ENCODE peak calls at places on chromosomes 11 and 22, in eight cellular contexts. Z is stimulated activated CD4-positive, alpha-beta T cell treated with anti-CD3 and anti-CD28 coated beads, TNF-alpha, amount 100 ng/mL, for 48 hours; R is KG1; Y is stomach; Q is substantia nigra; A is uterus; X is progenitor cell of endocrine pancreas; J is T-helper 17 cell. W is an unnamed sample.

GRCh38 chr11:64314146-64314804 is 3.1 kb downstream of the TRMT112 start:
- DNase-seq in Z (no peak), R (no peak), Y (no peak), Q (no peak), A (no peak), X (no peak), J (no peak), W (no peak)

GRCh38 chr22:38465673-38466490 is 2.0 kb upstream of the KDELR3 start:
- DNase-seq in Z (no peak), R (no peak), Y (no peak), Q (no peak), A (no peak), X (no peak), J (no peak), W (no peak)

GRCh38 chr11:44760917-44761545 is 34.3 kb downstream of the TSPAN18 start:
- DNase-seq in Z (no peak), R (no peak), Y (peak; percentile 31), Q (no peak), A (peak; percentile 81), X (no peak), J (no peak), W (no peak)

GRCh38 chr11:33507967-33508366 is 192.7 kb downstream of the C11orf91 start:
- DNase-seq in Z (no peak), R (no peak), Y (no peak), Q (no peak), A (no peak), X (no peak), J (no peak), W (no peak)

GRCh38 chr22:29267462-29267857 is 321 bp downstream of the RHBDD3 start:
- DNase-seq in Z (no peak), R (no peak), Y (no peak), Q (no peak), A (no peak), X (no peak), J (no peak), W (no peak)

GRCh38 chr11:10096987-10097386 is 197.0 kb downstream of the SBF2 start:
- DNase-seq in Z (no peak), R (no peak), Y (no peak), Q (no peak), A (no peak), X (no peak), J (no peak), W (no peak)

GRCh38 chr11:116424615-116425261 is 348.0 kb downstream of the BUD13 start:
- DNase-seq in Z (no peak), R (no peak), Y (no peak), Q (no peak), A (no peak), X (no peak), J (no peak), W (no peak)

GRCh38 chr11:128453444-128454336 is 133.7 kb downstream of the ETS1 start:
- DNase-seq in Z (no peak), R (no peak), Y (peak; percentile 59), Q (no peak), A (peak; percentile 82), X (no peak), J (no peak), W (peak; percentile 8)

GRCh38 chr11:11569936-11570491 is 51.8 kb downstream of the GALNT18 start:
- DNase-seq in Z (no peak), R (no peak), Y (peak; percentile 48), Q (peak; percentile 11), A (peak; percentile 54), X (no peak), J (no peak), W (no peak)

GRCh38 chr22:20203142-20204099 is 52.6 kb upstream of the CCDC188 start:
- DNase-seq in Z (no peak), R (no peak), Y (peak; percentile 37), Q (no peak), A (no peak), X (peak; percentile 78), J (no peak), W (no peak)

GRCh38 chr11:92311616-92312449 is 87.2 kb downstream of the FAT3 start:
- DNase-seq in Z (no peak), R (no peak), Y (no peak), Q (no peak), A (no peak), X (no peak), J (no peak), W (no peak)

GRCh38 chr22:49719046-49719445 is 108.6 kb downstream of the BRD1 start:
- DNase-seq in Z (no peak), R (no peak), Y (peak; percentile 5), Q (no peak), A (no peak), X (no peak), J (no peak), W (no peak)

GRCh38 chr22:36891646-36892045 is 21.8 kb upstream of the CSF2RB start:
- DNase-seq in Z (no peak), R (no peak), Y (no peak), Q (no peak), A (no peak), X (no peak), J (no peak), W (no peak)

GRCh38 chr11:17792161-17792560 is 57.6 kb downstream of the KCNC1 start:
- DNase-seq in Z (no peak), R (no peak), Y (no peak), Q (no peak), A (no peak), X (no peak), J (no peak), W (no peak)

GRCh38 chr22:49205401-49205800 is 622.3 kb downstream of the BRD1 start:
- DNase-seq in Z (no peak), R (no peak), Y (peak; percentile 17), Q (no peak), A (peak; percentile 2), X (no peak), J (no peak), W (no peak)

GRCh38 chr11:67113231-67113721 is 5.8 kb upstream of the KDM2A start:
- DNase-seq in Z (no peak), R (no peak), Y (no peak), Q (no peak), A (no peak), X (no peak), J (no peak), W (no peak)

GRCh38 chr22:42805016-42805997 is 51.8 kb downstream of the ARFGAP3 start:
- DNase-seq in Z (no peak), R (no peak), Y (peak; percentile 89), Q (peak; percentile 38), A (peak; percentile 57), X (no peak), J (no peak), W (peak; percentile 47)

GRCh38 chr11:124868322-124869274 is 3.4 kb downstream of the ROBO3 start:
- DNase-seq in Z (no peak), R (no peak), Y (no peak), Q (no peak), A (no peak), X (no peak), J (no peak), W (no peak)

GRCh38 chr11:75261902-75262361 is 21.4 kb downstream of the TPBGL start:
- DNase-seq in Z (no peak), R (no peak), Y (no peak), Q (no peak), A (peak; percentile 8), X (no peak), J (no peak), W (no peak)